ENCODE peak calls at places on chromosomes 4 and X, in six cellular contexts. One of them, this sample, is unnamed.

GRCh38 chrX:119190736-119191282 is 45.3 kb upstream of the PGRMC1 start:
- DNase-seq in SW480: no peak
- DNase-seq in stimulated activated CD8-positive, alpha-beta memory T cell treated with anti-CD3 and anti-CD28 coated beads, Interleukin-15, amount 100 ng/mL, for 1 hour: no peak
- DNase-seq in HT1080: no peak
- DNase-seq in transverse colon: no peak
- DNase-seq in B cell: no peak
- DNase-seq in this sample: no peak

GRCh38 chrX:67555578-67556203 is 11.9 kb downstream of the AR start:
- DNase-seq in SW480: peak; percentile 18
- DNase-seq in stimulated activated CD8-positive, alpha-beta memory T cell treated with anti-CD3 and anti-CD28 coated beads, Interleukin-15, amount 100 ng/mL, for 1 hour: no peak
- DNase-seq in HT1080: peak; percentile 38
- DNase-seq in transverse colon: peak; percentile 19
- DNase-seq in B cell: no peak
- DNase-seq in this sample: no peak

GRCh38 chrX:40099046-40099968 is 1.5 kb upstream of the BCOR start:
- DNase-seq in SW480: peak; percentile 55
- DNase-seq in stimulated activated CD8-positive, alpha-beta memory T cell treated with anti-CD3 and anti-CD28 coated beads, Interleukin-15, amount 100 ng/mL, for 1 hour: no peak
- DNase-seq in HT1080: peak; percentile 41
- DNase-seq in transverse colon: peak; percentile 66
- DNase-seq in B cell: peak; percentile 82
- DNase-seq in this sample: peak; percentile 16

GRCh38 chrX:48498374-48498809 is 10.4 kb upstream of the PORCN start:
- DNase-seq in SW480: peak; percentile 84
- DNase-seq in stimulated activated CD8-positive, alpha-beta memory T cell treated with anti-CD3 and anti-CD28 coated beads, Interleukin-15, amount 100 ng/mL, for 1 hour: no peak
- DNase-seq in HT1080: peak; percentile 95
- DNase-seq in transverse colon: no peak
- DNase-seq in B cell: no peak
- DNase-seq in this sample: no peak

GRCh38 chr4:109499513-109499912 is 60.5 kb upstream of the MCUB start:
- DNase-seq in SW480: no peak
- DNase-seq in stimulated activated CD8-positive, alpha-beta memory T cell treated with anti-CD3 and anti-CD28 coated beads, Interleukin-15, amount 100 ng/mL, for 1 hour: no peak
- DNase-seq in HT1080: no peak
- DNase-seq in transverse colon: no peak
- DNase-seq in B cell: no peak
- DNase-seq in this sample: no peak

GRCh38 chrX:150849486-150849885 is 49.0 kb downstream of the CD99L2 start:
- DNase-seq in SW480: no peak
- DNase-seq in stimulated activated CD8-positive, alpha-beta memory T cell treated with anti-CD3 and anti-CD28 coated beads, Interleukin-15, amount 100 ng/mL, for 1 hour: no peak
- DNase-seq in HT1080: no peak
- DNase-seq in transverse colon: no peak
- DNase-seq in B cell: no peak
- DNase-seq in this sample: no peak

GRCh38 chr4:36128689-36129088 is 115.6 kb downstream of the ARAP2 start:
- DNase-seq in SW480: no peak
- DNase-seq in stimulated activated CD8-positive, alpha-beta memory T cell treated with anti-CD3 and anti-CD28 coated beads, Interleukin-15, amount 100 ng/mL, for 1 hour: no peak
- DNase-seq in HT1080: no peak
- DNase-seq in transverse colon: no peak
- DNase-seq in B cell: no peak
- DNase-seq in this sample: no peak

GRCh38 chr4:68748181-68748981 is 67.4 kb upstream of the UGT2B10 start:
- DNase-seq in SW480: peak; percentile 6
- DNase-seq in stimulated activated CD8-positive, alpha-beta memory T cell treated with anti-CD3 and anti-CD28 coated beads, Interleukin-15, amount 100 ng/mL, for 1 hour: no peak
- DNase-seq in HT1080: peak; percentile 73
- DNase-seq in transverse colon: no peak
- DNase-seq in B cell: no peak
- DNase-seq in this sample: no peak

GRCh38 chr4:71602271-71602890 is 181.5 kb downstream of the GC start:
- DNase-seq in SW480: no peak
- DNase-seq in stimulated activated CD8-positive, alpha-beta memory T cell treated with anti-CD3 and anti-CD28 coated beads, Interleukin-15, amount 100 ng/mL, for 1 hour: no peak
- DNase-seq in HT1080: peak; percentile 89
- DNase-seq in transverse colon: no peak
- DNase-seq in B cell: no peak
- DNase-seq in this sample: no peak

GRCh38 chr4:125140966-125141495 is 173.7 kb upstream of the FAT4 start:
- DNase-seq in SW480: no peak
- DNase-seq in stimulated activated CD8-positive, alpha-beta memory T cell treated with anti-CD3 and anti-CD28 coated beads, Interleukin-15, amount 100 ng/mL, for 1 hour: no peak
- DNase-seq in HT1080: no peak
- DNase-seq in transverse colon: no peak
- DNase-seq in B cell: no peak
- DNase-seq in this sample: no peak

GRCh38 chrX:1249101-1249887 is 19.3 kb upstream of the CSF2RA start:
- DNase-seq in SW480: peak; percentile 29
- DNase-seq in stimulated activated CD8-positive, alpha-beta memory T cell treated with anti-CD3 and anti-CD28 coated beads, Interleukin-15, amount 100 ng/mL, for 1 hour: no peak
- DNase-seq in HT1080: peak; percentile 25
- DNase-seq in transverse colon: peak; percentile 24
- DNase-seq in B cell: peak; percentile 52
- DNase-seq in this sample: no peak

GRCh38 chr4:121379276-121379675 is 1.5 kb downstream of the QRFPR start:
- DNase-seq in SW480: no peak
- DNase-seq in stimulated activated CD8-positive, alpha-beta memory T cell treated with anti-CD3 and anti-CD28 coated beads, Interleukin-15, amount 100 ng/mL, for 1 hour: no peak
- DNase-seq in HT1080: no peak
- DNase-seq in transverse colon: no peak
- DNase-seq in B cell: no peak
- DNase-seq in this sample: no peak

GRCh38 chr4:39446842-39447573 is 11.7 kb downstream of the RPL9 start:
- DNase-seq in SW480: no peak
- DNase-seq in stimulated activated CD8-positive, alpha-beta memory T cell treated with anti-CD3 and anti-CD28 coated beads, Interleukin-15, amount 100 ng/mL, for 1 hour: no peak
- DNase-seq in HT1080: no peak
- DNase-seq in transverse colon: peak; percentile 81
- DNase-seq in B cell: peak; percentile 85
- DNase-seq in this sample: peak; percentile 56

GRCh38 chrX:154750301-154751120 is at the start of gene GAB3:
- DNase-seq in SW480: peak; percentile 22
- DNase-seq in stimulated activated CD8-positive, alpha-beta memory T cell treated with anti-CD3 and anti-CD28 coated beads, Interleukin-15, amount 100 ng/mL, for 1 hour: no peak
- DNase-seq in HT1080: no peak
- DNase-seq in transverse colon: peak; percentile 46
- DNase-seq in B cell: peak; percentile 73
- DNase-seq in this sample: no peak

GRCh38 chr4:118816538-118817177 is 19.3 kb downstream of the SEC24D start:
- DNase-seq in SW480: no peak
- DNase-seq in stimulated activated CD8-positive, alpha-beta memory T cell treated with anti-CD3 and anti-CD28 coated beads, Interleukin-15, amount 100 ng/mL, for 1 hour: no peak
- DNase-seq in HT1080: peak; percentile 46
- DNase-seq in transverse colon: no peak
- DNase-seq in B cell: no peak
- DNase-seq in this sample: no peak

GRCh38 chr4:119659576-119659975 is 31.0 kb upstream of the PDE5A start:
- DNase-seq in SW480: no peak
- DNase-seq in stimulated activated CD8-positive, alpha-beta memory T cell treated with anti-CD3 and anti-CD28 coated beads, Interleukin-15, amount 100 ng/mL, for 1 hour: no peak
- DNase-seq in HT1080: no peak
- DNase-seq in transverse colon: no peak
- DNase-seq in B cell: no peak
- DNase-seq in this sample: no peak

GRCh38 chr4:163540977-163541376 is 46.5 kb downstream of the TMA16 start:
- DNase-seq in SW480: no peak
- DNase-seq in stimulated activated CD8-positive, alpha-beta memory T cell treated with anti-CD3 and anti-CD28 coated beads, Interleukin-15, amount 100 ng/mL, for 1 hour: no peak
- DNase-seq in HT1080: peak; percentile 62
- DNase-seq in transverse colon: no peak
- DNase-seq in B cell: no peak
- DNase-seq in this sample: no peak

GRCh38 chrX:28223991-28224390 is 242.7 kb upstream of the DCAF8L1 start:
- DNase-seq in SW480: no peak
- DNase-seq in stimulated activated CD8-positive, alpha-beta memory T cell treated with anti-CD3 and anti-CD28 coated beads, Interleukin-15, amount 100 ng/mL, for 1 hour: no peak
- DNase-seq in HT1080: no peak
- DNase-seq in transverse colon: no peak
- DNase-seq in B cell: no peak
- DNase-seq in this sample: no peak

GRCh38 chr4:147727476-147728028 is 4.3 kb upstream of the ARHGAP10 start:
- DNase-seq in SW480: no peak
- DNase-seq in stimulated activated CD8-positive, alpha-beta memory T cell treated with anti-CD3 and anti-CD28 coated beads, Interleukin-15, amount 100 ng/mL, for 1 hour: no peak
- DNase-seq in HT1080: no peak
- DNase-seq in transverse colon: no peak
- DNase-seq in B cell: no peak
- DNase-seq in this sample: no peak

GRCh38 chr4:172202480-172203076 is 389.4 kb downstream of the GALNTL6 start:
- DNase-seq in SW480: peak; percentile 2
- DNase-seq in stimulated activated CD8-positive, alpha-beta memory T cell treated with anti-CD3 and anti-CD28 coated beads, Interleukin-15, amount 100 ng/mL, for 1 hour: no peak
- DNase-seq in HT1080: peak; percentile 13
- DNase-seq in transverse colon: no peak
- DNase-seq in B cell: peak; percentile 8
- DNase-seq in this sample: no peak

GRCh38 chrX:40172169-40172979 is 74.6 kb upstream of the BCOR start:
- DNase-seq in SW480: no peak
- DNase-seq in stimulated activated CD8-positive, alpha-beta memory T cell treated with anti-CD3 and anti-CD28 coated beads, Interleukin-15, amount 100 ng/mL, for 1 hour: no peak
- DNase-seq in HT1080: no peak
- DNase-seq in transverse colon: peak; percentile 64
- DNase-seq in B cell: peak; percentile 44
- DNase-seq in this sample: peak; percentile 50

GRCh38 chr4:125837493-125838238 is 522.9 kb downstream of the FAT4 start:
- DNase-seq in SW480: no peak
- DNase-seq in stimulated activated CD8-positive, alpha-beta memory T cell treated with anti-CD3 and anti-CD28 coated beads, Interleukin-15, amount 100 ng/mL, for 1 hour: no peak
- DNase-seq in HT1080: no peak
- DNase-seq in transverse colon: no peak
- DNase-seq in B cell: no peak
- DNase-seq in this sample: no peak

GRCh38 chrX:150848914-150849365 is 49.5 kb downstream of the CD99L2 start:
- DNase-seq in SW480: peak; percentile 43
- DNase-seq in stimulated activated CD8-positive, alpha-beta memory T cell treated with anti-CD3 and anti-CD28 coated beads, Interleukin-15, amount 100 ng/mL, for 1 hour: no peak
- DNase-seq in HT1080: peak; percentile 89
- DNase-seq in transverse colon: peak; percentile 20
- DNase-seq in B cell: no peak
- DNase-seq in this sample: peak; percentile 8

GRCh38 chrX:136711147-136711546 is 63.2 kb downstream of the CD40LG start:
- DNase-seq in SW480: peak; percentile 21
- DNase-seq in stimulated activated CD8-positive, alpha-beta memory T cell treated with anti-CD3 and anti-CD28 coated beads, Interleukin-15, amount 100 ng/mL, for 1 hour: no peak
- DNase-seq in HT1080: peak; percentile 50
- DNase-seq in transverse colon: peak; percentile 39
- DNase-seq in B cell: no peak
- DNase-seq in this sample: peak; percentile 14

GRCh38 chr4:26238782-26239647 is 81.8 kb upstream of the RBPJ start:
- DNase-seq in SW480: no peak
- DNase-seq in stimulated activated CD8-positive, alpha-beta memory T cell treated with anti-CD3 and anti-CD28 coated beads, Interleukin-15, amount 100 ng/mL, for 1 hour: no peak
- DNase-seq in HT1080: no peak
- DNase-seq in transverse colon: no peak
- DNase-seq in B cell: no peak
- DNase-seq in this sample: no peak

GRCh38 chrX:21004835-21005234 is 369.4 kb upstream of the CNKSR2 start:
- DNase-seq in SW480: no peak
- DNase-seq in stimulated activated CD8-positive, alpha-beta memory T cell treated with anti-CD3 and anti-CD28 coated beads, Interleukin-15, amount 100 ng/mL, for 1 hour: no peak
- DNase-seq in HT1080: peak; percentile 72
- DNase-seq in transverse colon: no peak
- DNase-seq in B cell: no peak
- DNase-seq in this sample: no peak

GRCh38 chrX:50978920-50979660 is 68.6 kb downstream of the BMP15 start:
- DNase-seq in SW480: no peak
- DNase-seq in stimulated activated CD8-positive, alpha-beta memory T cell treated with anti-CD3 and anti-CD28 coated beads, Interleukin-15, amount 100 ng/mL, for 1 hour: no peak
- DNase-seq in HT1080: peak; percentile 1
- DNase-seq in transverse colon: no peak
- DNase-seq in B cell: no peak
- DNase-seq in this sample: no peak

GRCh38 chr4:5142726-5143125 is 91.4 kb downstream of the STK32B start:
- DNase-seq in SW480: no peak
- DNase-seq in stimulated activated CD8-positive, alpha-beta memory T cell treated with anti-CD3 and anti-CD28 coated beads, Interleukin-15, amount 100 ng/mL, for 1 hour: no peak
- DNase-seq in HT1080: peak; percentile 5
- DNase-seq in transverse colon: peak; percentile 21
- DNase-seq in B cell: no peak
- DNase-seq in this sample: peak; percentile 23

GRCh38 chr4:186587416-186588018 is 32.1 kb upstream of the MTNR1A start:
- DNase-seq in SW480: peak; percentile 14
- DNase-seq in stimulated activated CD8-positive, alpha-beta memory T cell treated with anti-CD3 and anti-CD28 coated beads, Interleukin-15, amount 100 ng/mL, for 1 hour: peak; percentile 32
- DNase-seq in HT1080: peak; percentile 47
- DNase-seq in transverse colon: peak; percentile 75
- DNase-seq in B cell: peak; percentile 54
- DNase-seq in this sample: peak; percentile 68

GRCh38 chr4:176778063-176778462 is 14.7 kb downstream of the VEGFC start:
- DNase-seq in SW480: no peak
- DNase-seq in stimulated activated CD8-positive, alpha-beta memory T cell treated with anti-CD3 and anti-CD28 coated beads, Interleukin-15, amount 100 ng/mL, for 1 hour: no peak
- DNase-seq in HT1080: no peak
- DNase-seq in transverse colon: no peak
- DNase-seq in B cell: no peak
- DNase-seq in this sample: no peak

GRCh38 chrX:96979766-96980165 is 96.1 kb downstream of the RPA4 start:
- DNase-seq in SW480: no peak
- DNase-seq in stimulated activated CD8-positive, alpha-beta memory T cell treated with anti-CD3 and anti-CD28 coated beads, Interleukin-15, amount 100 ng/mL, for 1 hour: no peak
- DNase-seq in HT1080: no peak
- DNase-seq in transverse colon: no peak
- DNase-seq in B cell: no peak
- DNase-seq in this sample: no peak

GRCh38 chr4:168825975-168826374 is 184.1 kb downstream of the CBR4 start:
- DNase-seq in SW480: no peak
- DNase-seq in stimulated activated CD8-positive, alpha-beta memory T cell treated with anti-CD3 and anti-CD28 coated beads, Interleukin-15, amount 100 ng/mL, for 1 hour: no peak
- DNase-seq in HT1080: no peak
- DNase-seq in transverse colon: no peak
- DNase-seq in B cell: no peak
- DNase-seq in this sample: no peak

GRCh38 chr4:38560340-38560739 is 103.7 kb upstream of the KLF3 start:
- DNase-seq in SW480: no peak
- DNase-seq in stimulated activated CD8-positive, alpha-beta memory T cell treated with anti-CD3 and anti-CD28 coated beads, Interleukin-15, amount 100 ng/mL, for 1 hour: no peak
- DNase-seq in HT1080: no peak
- DNase-seq in transverse colon: no peak
- DNase-seq in B cell: no peak
- DNase-seq in this sample: no peak

This sample was measured in prostate gland.